ENCODE peak calls at places on chromosomes 12 and 14, in nine cellular contexts. One of them, this sample, is unnamed.

GRCh38 chr12:60489071-60489470 is 893.2 kb downstream of the SLC16A7 start:
- DNase-seq in ELF-1: no peak
- DNase-seq in endothelial cell: no peak
- DNase-seq in activated effector memory CD4-positive, alpha-beta T cell treated with Interleukin-2 at 50 U/mL for 16 hours: no peak
- DNase-seq in AG04450: no peak
- DNase-seq in neural progenitor cell: no peak
- DNase-seq in stimulated activated naive CD4-positive, alpha-beta T cell: no peak
- DNase-seq in NCI-H1092 treated with DMSO at 0.1 percent for 48 hours: no peak
- DNase-seq in head of caudate nucleus: no peak
- DNase-seq in this sample: no peak

GRCh38 chr14:68977741-68978549 is 1.2 kb downstream of the ACTN1 start:
- DNase-seq in ELF-1: peak; percentile 75
- DNase-seq in endothelial cell: peak; percentile 68
- DNase-seq in activated effector memory CD4-positive, alpha-beta T cell treated with Interleukin-2 at 50 U/mL for 16 hours: peak; percentile 26
- DNase-seq in AG04450: peak; percentile 96
- DNase-seq in neural progenitor cell: peak; percentile 75
- DNase-seq in stimulated activated naive CD4-positive, alpha-beta T cell: peak; percentile 52
- DNase-seq in NCI-H1092 treated with DMSO at 0.1 percent for 48 hours: peak; percentile 66
- DNase-seq in head of caudate nucleus: no peak
- DNase-seq in this sample: peak; percentile 44

GRCh38 chr14:105879867-105880561 is 353.6 kb downstream of the TMEM121 start:
- DNase-seq in ELF-1: no peak
- DNase-seq in endothelial cell: no peak
- DNase-seq in activated effector memory CD4-positive, alpha-beta T cell treated with Interleukin-2 at 50 U/mL for 16 hours: no peak
- DNase-seq in AG04450: no peak
- DNase-seq in neural progenitor cell: no peak
- DNase-seq in stimulated activated naive CD4-positive, alpha-beta T cell: no peak
- DNase-seq in NCI-H1092 treated with DMSO at 0.1 percent for 48 hours: no peak
- DNase-seq in head of caudate nucleus: no peak
- DNase-seq in this sample: peak; percentile 10

GRCh38 chr12:109346920-109347319 is 780 bp upstream of the MYO1H start:
- DNase-seq in ELF-1: peak; percentile 4
- DNase-seq in endothelial cell: no peak
- DNase-seq in activated effector memory CD4-positive, alpha-beta T cell treated with Interleukin-2 at 50 U/mL for 16 hours: no peak
- DNase-seq in AG04450: no peak
- DNase-seq in neural progenitor cell: no peak
- DNase-seq in stimulated activated naive CD4-positive, alpha-beta T cell: no peak
- DNase-seq in NCI-H1092 treated with DMSO at 0.1 percent for 48 hours: no peak
- DNase-seq in head of caudate nucleus: no peak
- DNase-seq in this sample: no peak

GRCh38 chr12:101877816-101878811 is 734 bp downstream of the DRAM1 start:
- DNase-seq in ELF-1: peak; percentile 58
- DNase-seq in endothelial cell: no peak
- DNase-seq in activated effector memory CD4-positive, alpha-beta T cell treated with Interleukin-2 at 50 U/mL for 16 hours: no peak
- DNase-seq in AG04450: no peak
- DNase-seq in neural progenitor cell: no peak
- DNase-seq in stimulated activated naive CD4-positive, alpha-beta T cell: no peak
- DNase-seq in NCI-H1092 treated with DMSO at 0.1 percent for 48 hours: no peak
- DNase-seq in head of caudate nucleus: no peak
- DNase-seq in this sample: no peak

GRCh38 chr12:52151859-52152783 is 39.7 kb downstream of the KRT80 start:
- DNase-seq in ELF-1: peak; percentile 74
- DNase-seq in endothelial cell: peak; percentile 80
- DNase-seq in activated effector memory CD4-positive, alpha-beta T cell treated with Interleukin-2 at 50 U/mL for 16 hours: peak; percentile 70
- DNase-seq in AG04450: no peak
- DNase-seq in neural progenitor cell: peak; percentile 93
- DNase-seq in stimulated activated naive CD4-positive, alpha-beta T cell: peak; percentile 68
- DNase-seq in NCI-H1092 treated with DMSO at 0.1 percent for 48 hours: no peak
- DNase-seq in head of caudate nucleus: peak; percentile 49
- DNase-seq in this sample: peak; percentile 70

GRCh38 chr12:76274699-76275098 is 73.5 kb downstream of the BBS10 start:
- DNase-seq in ELF-1: no peak
- DNase-seq in endothelial cell: no peak
- DNase-seq in activated effector memory CD4-positive, alpha-beta T cell treated with Interleukin-2 at 50 U/mL for 16 hours: no peak
- DNase-seq in AG04450: no peak
- DNase-seq in neural progenitor cell: no peak
- DNase-seq in stimulated activated naive CD4-positive, alpha-beta T cell: no peak
- DNase-seq in NCI-H1092 treated with DMSO at 0.1 percent for 48 hours: no peak
- DNase-seq in head of caudate nucleus: no peak
- DNase-seq in this sample: no peak

GRCh38 chr14:58098507-58098906 is 53.5 kb downstream of the ARMH4 start:
- DNase-seq in ELF-1: no peak
- DNase-seq in endothelial cell: peak; percentile 18
- DNase-seq in activated effector memory CD4-positive, alpha-beta T cell treated with Interleukin-2 at 50 U/mL for 16 hours: no peak
- DNase-seq in AG04450: no peak
- DNase-seq in neural progenitor cell: peak; percentile 4
- DNase-seq in stimulated activated naive CD4-positive, alpha-beta T cell: no peak
- DNase-seq in NCI-H1092 treated with DMSO at 0.1 percent for 48 hours: peak; percentile 10
- DNase-seq in head of caudate nucleus: no peak
- DNase-seq in this sample: no peak

GRCh38 chr12:10363922-10364838 is 25.7 kb downstream of the KLRK1 start:
- DNase-seq in ELF-1: peak; percentile 60
- DNase-seq in endothelial cell: peak; percentile 12
- DNase-seq in activated effector memory CD4-positive, alpha-beta T cell treated with Interleukin-2 at 50 U/mL for 16 hours: peak; percentile 20
- DNase-seq in AG04450: no peak
- DNase-seq in neural progenitor cell: peak; percentile 41
- DNase-seq in stimulated activated naive CD4-positive, alpha-beta T cell: peak; percentile 21
- DNase-seq in NCI-H1092 treated with DMSO at 0.1 percent for 48 hours: peak; percentile 66
- DNase-seq in head of caudate nucleus: peak; percentile 42
- DNase-seq in this sample: peak; percentile 64

GRCh38 chr14:24411468-24412454 is 13.0 kb downstream of the NYNRIN start:
- DNase-seq in ELF-1: peak; percentile 66
- DNase-seq in endothelial cell: peak; percentile 52
- DNase-seq in activated effector memory CD4-positive, alpha-beta T cell treated with Interleukin-2 at 50 U/mL for 16 hours: no peak
- DNase-seq in AG04450: no peak
- DNase-seq in neural progenitor cell: peak; percentile 68
- DNase-seq in stimulated activated naive CD4-positive, alpha-beta T cell: no peak
- DNase-seq in NCI-H1092 treated with DMSO at 0.1 percent for 48 hours: peak; percentile 25
- DNase-seq in head of caudate nucleus: no peak
- DNase-seq in this sample: no peak

GRCh38 chr12:60201891-60202290 is 606.1 kb downstream of the SLC16A7 start:
- DNase-seq in ELF-1: no peak
- DNase-seq in endothelial cell: no peak
- DNase-seq in activated effector memory CD4-positive, alpha-beta T cell treated with Interleukin-2 at 50 U/mL for 16 hours: no peak
- DNase-seq in AG04450: no peak
- DNase-seq in neural progenitor cell: no peak
- DNase-seq in stimulated activated naive CD4-positive, alpha-beta T cell: no peak
- DNase-seq in NCI-H1092 treated with DMSO at 0.1 percent for 48 hours: no peak
- DNase-seq in head of caudate nucleus: no peak
- DNase-seq in this sample: no peak

GRCh38 chr12:129911437-129912049 is 7.7 kb upstream of the TMEM132D start:
- DNase-seq in ELF-1: peak; percentile 73
- DNase-seq in endothelial cell: no peak
- DNase-seq in activated effector memory CD4-positive, alpha-beta T cell treated with Interleukin-2 at 50 U/mL for 16 hours: no peak
- DNase-seq in AG04450: no peak
- DNase-seq in neural progenitor cell: peak; percentile 88
- DNase-seq in stimulated activated naive CD4-positive, alpha-beta T cell: no peak
- DNase-seq in NCI-H1092 treated with DMSO at 0.1 percent for 48 hours: peak; percentile 76
- DNase-seq in head of caudate nucleus: peak; percentile 81
- DNase-seq in this sample: no peak

GRCh38 chr14:55440385-55440784 is at the start of gene TBPL2:
- DNase-seq in ELF-1: peak; percentile 85
- DNase-seq in endothelial cell: no peak
- DNase-seq in activated effector memory CD4-positive, alpha-beta T cell treated with Interleukin-2 at 50 U/mL for 16 hours: no peak
- DNase-seq in AG04450: no peak
- DNase-seq in neural progenitor cell: peak; percentile 67
- DNase-seq in stimulated activated naive CD4-positive, alpha-beta T cell: no peak
- DNase-seq in NCI-H1092 treated with DMSO at 0.1 percent for 48 hours: no peak
- DNase-seq in head of caudate nucleus: no peak
- DNase-seq in this sample: no peak

GRCh38 chr12:127550271-127550670 is 716.7 kb upstream of the TMEM132C start:
- DNase-seq in ELF-1: no peak
- DNase-seq in endothelial cell: no peak
- DNase-seq in activated effector memory CD4-positive, alpha-beta T cell treated with Interleukin-2 at 50 U/mL for 16 hours: no peak
- DNase-seq in AG04450: no peak
- DNase-seq in neural progenitor cell: no peak
- DNase-seq in stimulated activated naive CD4-positive, alpha-beta T cell: no peak
- DNase-seq in NCI-H1092 treated with DMSO at 0.1 percent for 48 hours: no peak
- DNase-seq in head of caudate nucleus: no peak
- DNase-seq in this sample: no peak

This sample was measured in CD8-positive, alpha-beta T cell.